ENCODE peak calls at places on chromosomes 1 and 21, in seven cellular contexts. S is adrenal gland, H is suprapubic skin, W is tibial nerve, Y is transverse colon, R is gastrocnemius medialis, B is lower leg skin. Q is an unnamed sample.

GRCh38 chr1:231040800-231041704 is 998 bp upstream of the FAM89A start:
- DNase-seq in S (peak), H (no peak), W (no peak), Y (no peak), R (no peak), B (peak), Q (no peak)

GRCh38 chr1:244761279-244761678 is 74.2 kb upstream of the COX20 start:
- DNase-seq in S (no peak), H (no peak), W (no peak), Y (no peak), R (no peak), B (no peak), Q (no peak)

GRCh38 chr21:41045534-41046268 is 122.3 kb upstream of the BACE2 start:
- DNase-seq in S (no peak), H (no peak), W (no peak), Y (no peak), R (no peak), B (no peak), Q (no peak)

GRCh38 chr1:16145988-16146887 is 9.6 kb downstream of the EPHA2 start:
- DNase-seq in S (peak), H (peak), W (peak), Y (peak), R (peak), B (peak), Q (no peak)

GRCh38 chr1:156807627-156808026 is 9.0 kb downstream of the SH2D2A start:
- DNase-seq in S (no peak), H (peak), W (no peak), Y (no peak), R (no peak), B (no peak), Q (no peak)

GRCh38 chr1:201556841-201557571 is 18.1 kb downstream of the NAV1 start:
- DNase-seq in S (no peak), H (peak), W (no peak), Y (no peak), R (no peak), B (peak), Q (no peak)

GRCh38 chr1:221698579-221699349 is 43.1 kb downstream of the DUSP10 start:
- DNase-seq in S (no peak), H (no peak), W (peak), Y (no peak), R (no peak), B (no peak), Q (no peak)

GRCh38 chr1:81588149-81588548 is 212.6 kb upstream of the ADGRL2 start:
- DNase-seq in S (no peak), H (no peak), W (no peak), Y (no peak), R (no peak), B (no peak), Q (no peak)

GRCh38 chr1:34794001-34794789 is 1.4 kb downstream of the GJA4 start:
- DNase-seq in S (peak), H (no peak), W (no peak), Y (no peak), R (no peak), B (peak), Q (no peak)

GRCh38 chr1:58968360-58968952 is 184.6 kb upstream of the JUN start:
- DNase-seq in S (peak), H (no peak), W (peak), Y (peak), R (peak), B (peak), Q (no peak)

GRCh38 chr1:65147424-65148177 is 402 bp upstream of the AK4 start:
- DNase-seq in S (peak), H (peak), W (peak), Y (peak), R (no peak), B (peak), Q (no peak)

GRCh38 chr1:218284377-218284916 is 646 bp upstream of the RRP15 start:
- DNase-seq in S (no peak), H (no peak), W (peak), Y (no peak), R (no peak), B (no peak), Q (no peak)

GRCh38 chr1:205492774-205493173 is 11.7 kb upstream of the CDK18 start:
- DNase-seq in S (no peak), H (no peak), W (no peak), Y (no peak), R (no peak), B (no peak), Q (no peak)

GRCh38 chr1:7672864-7673263 is 98.2 kb upstream of the VAMP3 start:
- DNase-seq in S (no peak), H (no peak), W (no peak), Y (no peak), R (no peak), B (no peak), Q (no peak)

GRCh38 chr1:185880779-185881333 is 146.7 kb downstream of the HMCN1 start:
- DNase-seq in S (no peak), H (no peak), W (no peak), Y (no peak), R (no peak), B (no peak), Q (no peak)

GRCh38 chr1:209675567-209676154 is 449 bp downstream of the G0S2 start:
- DNase-seq in S (peak), H (no peak), W (peak), Y (peak), R (peak), B (peak), Q (no peak)

DNA sequence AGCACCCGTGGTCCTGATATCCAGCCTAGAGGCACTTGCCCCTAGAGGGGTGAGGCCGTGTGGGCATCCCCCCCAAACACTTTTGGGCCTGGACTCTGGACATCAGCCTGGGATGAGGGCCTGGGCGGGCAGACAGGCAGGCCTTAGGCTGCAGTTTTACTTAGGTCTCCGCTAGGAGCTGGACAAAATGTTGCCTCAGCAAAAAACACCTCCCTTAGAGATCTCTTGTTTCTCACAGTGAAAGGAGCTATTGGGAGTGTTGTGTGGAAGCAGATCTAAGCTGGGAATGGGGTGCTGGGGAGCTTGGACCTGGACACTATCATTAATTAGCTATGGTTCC is 466 bp upstream of the ALX3 start:
- DNase-seq in S (no peak), H (no peak), W (no peak), Y (no peak), R (no peak), B (no peak), Q (no peak)
- H3K4me3 ChIP-seq in S (no peak), H (no peak), W (no peak), Y (no peak), R (no peak), B (no peak), Q (no peak)

GRCh38 chr1:172531846-172532699 is 877 bp upstream of the SUCO start:
- DNase-seq in S (peak), H (peak), W (peak), Y (peak), R (peak), B (peak), Q (peak)
- TF ChIP-seq POLR2A in S (peak), H (peak), W (peak), Y (peak), R (peak), B (peak), Q (no peak)

DNA sequence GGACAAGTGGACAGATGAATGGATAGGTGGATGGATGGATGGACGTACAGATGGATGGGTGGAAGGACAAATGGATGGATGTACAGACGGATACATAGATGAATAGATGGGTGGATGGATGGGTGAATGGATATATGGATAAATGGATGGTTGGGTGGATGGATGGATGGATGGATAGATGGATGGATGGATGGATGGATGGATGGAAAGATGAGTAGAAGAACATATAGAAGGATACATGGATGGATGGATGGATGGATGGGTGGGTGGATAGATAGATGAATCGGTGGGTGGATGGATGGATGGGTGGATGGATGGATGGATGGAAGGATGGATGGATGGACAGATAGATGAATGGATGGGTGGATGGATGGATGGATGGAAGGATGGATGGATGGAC is 274.3 kb downstream of the KAZN start:
- DNase-seq in S (no peak), H (no peak), W (no peak), Y (no peak), R (no peak), B (no peak), Q (no peak)
- TF ChIP-seq CTCF in S (no peak), H (no peak), W (no peak), Y (no peak), R (no peak), B (no peak), Q (no peak)

DNA sequence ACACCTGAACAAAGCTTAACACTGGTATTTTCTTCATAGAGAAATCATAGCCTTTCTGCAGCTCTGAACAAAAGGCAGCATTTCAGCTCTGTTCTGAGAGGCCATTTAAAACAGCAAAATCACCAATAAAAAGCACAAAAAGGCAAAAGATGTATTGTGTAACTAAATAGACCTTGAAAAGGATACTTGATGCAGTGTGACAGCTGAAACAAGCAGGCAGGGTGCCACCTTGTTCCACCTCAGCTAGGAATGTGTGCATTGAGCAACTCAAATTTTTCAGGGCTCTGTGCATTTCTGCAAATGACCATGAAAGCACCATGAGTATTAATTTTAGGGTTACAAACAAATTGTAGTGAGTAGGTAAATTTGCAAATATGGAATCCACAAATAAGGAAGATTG is 65.8 kb downstream of the RHOU start:
- DNase-seq in S (peak), H (no peak), W (no peak), Y (no peak), R (peak), B (no peak), Q (no peak)
- H3K4me3 ChIP-seq in S (no peak), H (no peak), W (no peak), Y (no peak), R (no peak), B (no peak), Q (no peak)